ENCODE peak calls at places on chromosomes 12 and 14, in five cellular contexts. Y is AG04449, P is endothelial cell of umbilical vein, E is choroid plexus epithelial cell, Q is GM10248. O is an unnamed sample.

GRCh38 chr12:59067068-59067467 is 146.8 kb upstream of the LRIG3 start:
- DNase-seq in Y (peak; percentile 42), Q (no peak), E (peak; percentile 83), P (peak; percentile 76), O (peak; percentile 72)

GRCh38 chr12:121579190-121579791 is 1.5 kb downstream of the KDM2B start:
- DNase-seq in Q (peak; percentile 55), P (no peak), E (no peak), Y (no peak), O (no peak)

GRCh38 chr12:34299802-34300193 is 277.5 kb downstream of the ALG10 start:
- DNase-seq in E (no peak), P (no peak), Y (no peak), Q (no peak), O (no peak)

GRCh38 chr14:29687071-29687765 is 240.4 kb downstream of the PRKD1 start:
- DNase-seq in Q (no peak), Y (no peak), E (peak; percentile 2), P (no peak), O (no peak)

GRCh38 chr14:60684203-60684602 is 34.9 kb upstream of the SIX1 start:
- DNase-seq in Q (no peak), E (no peak), P (no peak), Y (no peak), O (peak; percentile 11)

GRCh38 chr12:27048822-27049752 is 26.7 kb downstream of the MED21 start:
- DNase-seq in P (peak; percentile 28), Q (no peak), E (peak; percentile 89), Y (peak; percentile 77), O (peak; percentile 23)

GRCh38 chr12:76037130-76038105 is 5.8 kb upstream of the PHLDA1 start:
- DNase-seq in Y (peak; percentile 51), P (peak; percentile 87), E (peak; percentile 94), Q (peak; percentile 47), O (peak; percentile 86)

GRCh38 chr14:57029620-57030253 is 219.5 kb upstream of the OTX2 start:
- DNase-seq in Y (no peak), E (no peak), P (no peak), Q (no peak), O (no peak)

GRCh38 chr12:113862570-113863454 is 103.3 kb downstream of the RBM19 start:
- DNase-seq in Q (peak; percentile 59), E (peak; percentile 85), Y (peak; percentile 45), P (peak; percentile 77), O (peak; percentile 74)

GRCh38 chr14:72554994-72555608 is 338.8 kb downstream of the DPF3 start:
- DNase-seq in E (no peak), Q (no peak), Y (no peak), P (no peak), O (no peak)
- TF ChIP-seq CTCF in E (peak; percentile 16), Q (no peak), Y (no peak), P (no peak), O (no peak)

GRCh38 chr12:130013771-130014484 is 110.1 kb upstream of the TMEM132D start:
- DNase-seq in Q (peak; percentile 64), P (no peak), Y (no peak), E (peak; percentile 61), O (peak; percentile 20)
- TF ChIP-seq CTCF in Q (peak; percentile 64), P (peak; percentile 59), Y (peak; percentile 62), E (peak; percentile 74), O (peak; percentile 63)

DNA sequence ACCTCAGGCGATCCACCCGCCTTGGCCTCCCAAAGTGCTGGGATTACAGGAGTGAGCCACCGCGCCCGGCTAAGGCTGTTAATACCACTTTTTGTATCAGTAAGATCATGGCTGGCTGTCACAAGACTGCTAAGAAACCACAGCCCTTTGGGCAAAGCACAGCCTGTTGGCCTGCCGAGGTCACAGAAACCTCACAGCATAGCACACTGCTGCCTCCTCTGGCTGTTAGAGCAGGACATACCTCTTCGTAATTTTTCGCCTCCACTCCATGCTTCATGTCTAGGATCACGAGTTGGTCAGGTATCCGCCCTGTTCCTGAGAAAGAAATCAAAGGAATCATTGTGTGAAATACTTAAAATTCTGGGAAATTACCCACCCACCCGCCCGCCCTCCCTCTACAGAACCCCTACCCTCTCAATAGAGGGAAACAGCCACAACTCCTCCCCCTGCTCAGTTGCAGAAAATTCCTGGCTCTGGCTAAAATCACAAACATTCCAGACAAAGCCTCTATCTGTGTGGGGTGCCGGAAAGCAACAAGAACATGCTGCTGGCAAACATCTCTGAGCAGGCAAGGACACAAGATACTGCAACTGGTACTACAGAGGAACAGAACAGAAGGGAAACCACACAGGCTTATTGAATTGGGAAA is 20.7 kb upstream of the NEK9 start:
- DNase-seq in P (peak; percentile 66), Y (no peak), E (peak; percentile 99), Q (no peak), O (peak; percentile 88)
- TF ChIP-seq CTCF in P (peak; percentile 60), Y (peak; percentile 51), E (peak; percentile 81), Q (no peak), O (peak; percentile 53)

GRCh38 chr12:31245822-31246469 is 80.0 kb downstream of the SINHCAF start:
- DNase-seq in Q (no peak), E (peak; percentile 19), P (no peak), Y (no peak), O (no peak)
- TF ChIP-seq CTCF in Q (no peak), E (peak; percentile 32), P (no peak), Y (no peak), O (no peak)

GRCh38 chr12:57459750-57460400 is at the start of gene GLI1:
- DNase-seq in Q (no peak), E (no peak), Y (no peak), P (no peak), O (peak; percentile 41)

GRCh38 chr12:57460457-57461325 is 1.1 kb downstream of the GLI1 start:
- DNase-seq in P (no peak), Y (no peak), Q (no peak), E (no peak), O (no peak)

GRCh38 chr12:57461326-57461903 is 1.8 kb downstream of the GLI1 start:
- DNase-seq in Q (peak; percentile 64), P (peak; percentile 28), Y (no peak), E (peak; percentile 54), O (peak; percentile 48)

GRCh38 chr12:57458665-57459054 is 925 bp upstream of the GLI1 start:
- DNase-seq in E (no peak), Y (no peak), P (no peak), Q (no peak), O (no peak)

DNA sequence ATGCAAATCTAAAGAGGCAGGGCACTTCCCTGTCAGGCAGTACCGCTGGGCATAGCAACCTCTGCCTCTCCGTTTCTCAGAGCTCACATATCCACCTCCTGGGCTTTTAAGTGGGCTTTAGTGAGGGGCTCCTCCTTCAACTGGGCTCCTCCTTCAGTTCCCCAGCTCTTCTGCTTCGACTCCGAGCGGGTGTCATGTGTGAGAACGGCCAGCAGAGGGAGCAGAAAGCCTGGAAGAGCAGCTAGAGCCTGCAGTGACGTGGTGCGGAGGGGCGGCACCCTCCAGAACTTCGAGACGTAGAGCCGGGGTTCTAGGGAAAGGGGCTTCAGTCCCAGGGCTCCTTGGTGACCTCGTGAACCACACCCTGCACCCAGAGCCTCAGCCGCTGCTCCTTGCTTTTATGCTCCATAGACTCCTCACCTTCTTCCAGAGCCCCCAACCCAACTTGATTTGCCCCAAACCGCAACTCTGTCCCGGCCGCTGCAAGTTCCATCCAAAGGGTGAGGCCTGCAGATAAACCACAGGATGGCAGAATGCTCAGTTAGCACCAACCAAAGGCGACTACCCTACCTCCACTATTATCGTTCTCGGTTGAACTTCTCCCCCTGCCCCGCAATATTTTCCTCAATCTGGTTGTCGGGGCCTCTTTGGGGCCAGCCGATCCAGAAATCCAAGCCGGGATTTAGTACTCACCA is 383 bp upstream of the GLI1 start:
- DNase-seq in P (peak; percentile 93), E (peak; percentile 98), Y (peak; percentile 75), Q (peak; percentile 85), O (peak; percentile 95)
- TF ChIP-seq CTCF in P (peak; percentile 97), E (peak; percentile 96), Y (peak; percentile 97), Q (peak; percentile 96), O (peak; percentile 94)

GRCh38 chr12:64530566-64530965 is 78.6 kb downstream of the TBK1 start:
- DNase-seq in P (no peak), Q (no peak), E (no peak), Y (no peak), O (no peak)

GRCh38 chr12:64531665-64532334 is 78.5 kb upstream of the RASSF3 start:
- DNase-seq in P (no peak), Y (no peak), E (no peak), Q (no peak), O (no peak)

GRCh38 chr12:64528616-64529015 is 76.7 kb downstream of the TBK1 start:
- DNase-seq in E (no peak), Y (no peak), Q (no peak), P (no peak), O (no peak)

GRCh38 chr12:64534672-64535199 is 75.6 kb upstream of the RASSF3 start:
- DNase-seq in Y (no peak), E (no peak), P (no peak), Q (no peak), O (no peak)

DNA sequence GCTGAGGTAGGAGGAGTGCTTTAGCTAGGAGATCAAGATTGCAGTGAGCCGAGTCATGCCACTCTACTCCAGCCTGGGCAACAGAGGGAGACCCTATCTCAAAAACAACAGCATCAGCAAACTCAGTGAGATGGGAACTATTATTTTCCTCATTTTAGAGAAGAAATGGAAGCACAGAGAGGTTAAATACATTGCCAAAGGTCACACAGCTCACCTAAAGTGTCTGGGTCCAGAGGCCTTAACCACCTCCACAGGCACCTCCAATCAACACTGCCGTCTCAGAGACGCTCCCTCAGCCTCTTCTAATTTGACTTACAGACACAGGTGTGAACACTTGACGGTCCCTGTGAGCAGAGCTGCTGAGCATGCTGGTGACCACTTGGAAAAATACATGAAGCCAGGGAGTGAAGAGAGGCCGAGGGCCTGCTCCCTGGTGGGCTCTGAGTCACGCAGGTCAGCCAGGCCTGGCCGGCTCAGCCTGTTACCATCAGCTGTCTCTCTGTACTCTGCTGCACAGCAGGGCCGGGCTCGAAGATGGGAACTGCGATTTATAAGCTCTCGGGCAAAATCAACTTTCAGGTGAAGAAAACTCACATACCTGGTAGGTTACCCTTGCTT is 77.5 kb upstream of the RASSF3 start:
- DNase-seq in Y (no peak), Q (no peak), E (no peak), P (no peak), O (no peak)
- TF ChIP-seq CTCF in Y (no peak), Q (no peak), E (no peak), P (no peak), O (no peak)